ENCODE peak calls at places on chromosomes 1 and 21, in four cellular contexts. One of them, this sample, is unnamed.

GRCh38 chr1:99685516-99686180 is 39.7 kb downstream of the PALMD start:
- DNase-seq in uterus: peak; percentile 79
- DNase-seq in testis: peak; percentile 86
- DNase-seq in body of pancreas: peak; percentile 81
- DNase-seq in this sample: peak; percentile 19

GRCh38 chr1:236120725-236121153 is 21.6 kb upstream of the GPR137B start:
- DNase-seq in testis: no peak
- DNase-seq in body of pancreas: no peak
- DNase-seq in uterus: no peak
- DNase-seq in this sample: no peak

GRCh38 chr21:44049606-44050005 is 37.5 kb downstream of the TRAPPC10 start:
- DNase-seq in testis: no peak
- DNase-seq in body of pancreas: no peak
- DNase-seq in uterus: no peak
- DNase-seq in this sample: no peak

GRCh38 chr1:201748331-201748730 is 80.6 kb upstream of the IPO9 start:
- DNase-seq in body of pancreas: no peak
- DNase-seq in uterus: no peak
- DNase-seq in testis: no peak
- DNase-seq in this sample: peak; percentile 77

GRCh38 chr1:113677250-113678158 is 81.8 kb downstream of the PHTF1 start:
- DNase-seq in testis: no peak
- DNase-seq in uterus: no peak
- DNase-seq in body of pancreas: peak; percentile 39
- DNase-seq in this sample: no peak

GRCh38 chr1:203074610-203075009 is 11.2 kb downstream of the MYOG start:
- DNase-seq in body of pancreas: no peak
- DNase-seq in uterus: no peak
- DNase-seq in testis: no peak
- DNase-seq in this sample: no peak

GRCh38 chr1:84737572-84737971 is 47.3 kb upstream of the SSX2IP start:
- DNase-seq in testis: no peak
- DNase-seq in body of pancreas: no peak
- DNase-seq in uterus: peak; percentile 27
- DNase-seq in this sample: no peak

GRCh38 chr1:206478746-206479145 is 8.5 kb downstream of the IKBKE start:
- DNase-seq in testis: no peak
- DNase-seq in body of pancreas: no peak
- DNase-seq in uterus: no peak
- DNase-seq in this sample: no peak

GRCh38 chr1:101235696-101236545 is 898 bp upstream of the S1PR1 start:
- DNase-seq in uterus: peak; percentile 38
- DNase-seq in body of pancreas: peak; percentile 41
- DNase-seq in testis: peak; percentile 48
- DNase-seq in this sample: no peak

GRCh38 chr1:233304489-233305102 is 9.1 kb upstream of the PCNX2 start:
- DNase-seq in testis: no peak
- DNase-seq in body of pancreas: no peak
- DNase-seq in uterus: no peak
- DNase-seq in this sample: no peak

GRCh38 chr1:53390736-53391135 is 62.9 kb upstream of the LRP8 start:
- DNase-seq in uterus: no peak
- DNase-seq in testis: no peak
- DNase-seq in body of pancreas: no peak
- DNase-seq in this sample: no peak

GRCh38 chr1:90687747-90688146 is 29.4 kb downstream of the BARHL2 start:
- DNase-seq in body of pancreas: no peak
- DNase-seq in uterus: no peak
- DNase-seq in testis: no peak
- DNase-seq in this sample: no peak

GRCh38 chr21:28100366-28100765 is 892.3 kb downstream of the LTN1 start:
- DNase-seq in uterus: no peak
- DNase-seq in body of pancreas: no peak
- DNase-seq in testis: no peak
- DNase-seq in this sample: no peak

GRCh38 chr1:102941364-102941947 is 166.9 kb downstream of the COL11A1 start:
- DNase-seq in testis: no peak
- DNase-seq in uterus: no peak
- DNase-seq in body of pancreas: no peak
- DNase-seq in this sample: no peak

GRCh38 chr1:220970311-220970710 is 91.1 kb downstream of the HLX start:
- DNase-seq in uterus: no peak
- DNase-seq in testis: no peak
- DNase-seq in body of pancreas: no peak
- DNase-seq in this sample: no peak

GRCh38 chr1:236997361-236997760 is 6.9 kb downstream of the MT1HL1 start:
- DNase-seq in uterus: no peak
- DNase-seq in testis: no peak
- DNase-seq in body of pancreas: no peak
- DNase-seq in this sample: no peak

GRCh38 chr1:31483012-31483946 is 70.3 kb downstream of the SERINC2 start:
- DNase-seq in testis: peak; percentile 34
- DNase-seq in body of pancreas: peak; percentile 75
- DNase-seq in uterus: peak; percentile 51
- DNase-seq in this sample: no peak

GRCh38 chr1:66412689-66413088 is 121.3 kb upstream of the SGIP1 start:
- DNase-seq in body of pancreas: no peak
- DNase-seq in uterus: no peak
- DNase-seq in testis: no peak
- DNase-seq in this sample: no peak

GRCh38 chr1:58862728-58863385 is 79.0 kb upstream of the JUN start:
- DNase-seq in testis: no peak
- DNase-seq in body of pancreas: no peak
- DNase-seq in uterus: no peak
- DNase-seq in this sample: no peak

GRCh38 chr1:93703649-93704048 is 22.0 kb upstream of the BCAR3 start:
- DNase-seq in testis: no peak
- DNase-seq in uterus: no peak
- DNase-seq in body of pancreas: no peak
- DNase-seq in this sample: no peak

GRCh38 chr1:70706381-70707173 is 295.5 kb downstream of the CTH start:
- DNase-seq in body of pancreas: peak; percentile 14
- DNase-seq in uterus: peak; percentile 21
- DNase-seq in testis: peak; percentile 63
- DNase-seq in this sample: no peak

GRCh38 chr1:116878804-116879477 is 30.8 kb upstream of the PTGFRN start:
- DNase-seq in uterus: peak; percentile 65
- DNase-seq in testis: peak; percentile 16
- DNase-seq in body of pancreas: peak; percentile 34
- DNase-seq in this sample: no peak

GRCh38 chr1:96416111-96416595 is 305.4 kb upstream of the PTBP2 start:
- DNase-seq in testis: no peak
- DNase-seq in uterus: peak; percentile 16
- DNase-seq in body of pancreas: no peak
- DNase-seq in this sample: peak; percentile 26

GRCh38 chr1:199279872-199280649 is 641.2 kb downstream of the PTPRC start:
- DNase-seq in uterus: no peak
- DNase-seq in body of pancreas: no peak
- DNase-seq in testis: no peak
- DNase-seq in this sample: no peak

GRCh38 chr1:5448486-5448885 is 543.7 kb downstream of the NPHP4 start:
- DNase-seq in uterus: no peak
- DNase-seq in body of pancreas: no peak
- DNase-seq in testis: no peak
- DNase-seq in this sample: no peak

GRCh38 chr1:107538502-107538901 is 397.7 kb downstream of the NTNG1 start:
- DNase-seq in body of pancreas: no peak
- DNase-seq in testis: no peak
- DNase-seq in uterus: no peak
- DNase-seq in this sample: no peak

GRCh38 chr1:207306603-207307002 is 14.9 kb upstream of the CD55 start:
- DNase-seq in body of pancreas: no peak
- DNase-seq in uterus: no peak
- DNase-seq in testis: no peak
- DNase-seq in this sample: no peak

GRCh38 chr1:246104927-246105326 is 402.2 kb downstream of the SMYD3 start:
- DNase-seq in uterus: no peak
- DNase-seq in testis: no peak
- DNase-seq in body of pancreas: no peak
- DNase-seq in this sample: no peak

GRCh38 chr1:84996846-84997666 is at the start of gene MCOLN2:
- DNase-seq in uterus: no peak
- DNase-seq in body of pancreas: peak; percentile 63
- DNase-seq in testis: peak; percentile 55
- DNase-seq in this sample: peak; percentile 60

GRCh38 chr1:114347431-114348209 is 163.4 kb downstream of the TRIM33 start:
- DNase-seq in testis: no peak
- DNase-seq in uterus: no peak
- DNase-seq in body of pancreas: no peak
- DNase-seq in this sample: no peak

GRCh38 chr1:206550446-206550845 is 43.1 kb downstream of the RASSF5 start:
- DNase-seq in testis: no peak
- DNase-seq in uterus: no peak
- DNase-seq in body of pancreas: no peak
- DNase-seq in this sample: no peak

GRCh38 chr1:19251305-19252196 is at the start of the genes EMC1 and MRTO4:
- DNase-seq in body of pancreas: peak; percentile 93
- DNase-seq in uterus: peak; percentile 70
- DNase-seq in testis: peak; percentile 92
- DNase-seq in this sample: peak; percentile 72
- TF ChIP-seq POLR2A in body of pancreas: peak; percentile 31
- TF ChIP-seq POLR2A in uterus: peak; percentile 57
- TF ChIP-seq POLR2A in testis: no peak
- TF ChIP-seq POLR2A in this sample: peak; percentile 58

DNA sequence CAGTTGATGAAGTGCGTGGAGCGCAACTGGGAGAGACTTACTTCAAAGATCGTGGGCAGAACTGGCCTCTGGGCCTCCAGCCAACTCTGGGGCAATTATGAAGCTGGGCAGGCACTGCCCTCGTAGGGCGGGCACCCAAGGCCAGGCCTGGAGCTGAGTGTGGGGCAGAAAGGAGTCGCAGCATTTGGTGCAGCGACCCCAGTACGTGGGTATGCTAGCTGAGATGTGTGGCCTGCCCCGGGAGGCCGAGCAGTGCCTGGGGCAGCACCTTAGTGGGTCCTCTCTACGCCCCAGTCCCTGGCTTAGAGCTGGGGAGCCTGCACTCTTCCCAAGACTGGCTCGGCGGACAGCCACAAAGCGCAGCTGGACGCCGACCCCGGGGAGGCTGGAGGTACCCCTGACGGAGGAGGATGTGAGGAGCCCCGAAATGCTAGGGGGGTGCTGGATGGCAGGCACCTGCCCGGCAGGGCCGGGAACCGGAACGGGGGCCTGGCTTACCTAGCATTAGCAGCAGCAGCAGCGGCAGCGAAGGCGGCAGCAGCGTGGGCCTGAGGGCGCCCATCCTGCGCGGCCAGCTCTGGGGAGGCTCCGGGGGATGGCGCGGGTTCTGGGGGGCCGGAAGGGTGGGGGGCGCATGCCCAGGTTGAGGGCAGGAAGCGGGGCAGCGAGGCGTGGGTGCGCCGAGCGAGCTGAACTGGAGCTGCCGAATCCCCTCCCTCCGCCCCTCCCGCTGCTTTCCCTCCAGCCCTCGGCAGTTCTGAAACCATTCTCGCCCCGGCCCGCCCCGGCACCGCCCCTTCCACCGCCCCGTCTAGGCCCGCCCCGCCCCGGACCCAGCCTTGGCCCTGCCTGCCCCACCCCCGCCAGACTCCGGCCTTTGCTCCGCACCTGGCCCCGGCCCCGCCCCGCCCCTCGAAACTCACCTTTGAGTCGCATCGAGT is at the start of gene IGSF8:
- DNase-seq in testis: peak; percentile 90
- DNase-seq in body of pancreas: peak; percentile 82
- DNase-seq in uterus: peak; percentile 92
- DNase-seq in this sample: peak; percentile 94
- TF ChIP-seq POLR2A in testis: no peak
- TF ChIP-seq POLR2A in body of pancreas: peak; percentile 42
- TF ChIP-seq POLR2A in uterus: peak; percentile 56
- TF ChIP-seq POLR2A in this sample: peak; percentile 42

GRCh38 chr1:40422630-40423263 is 27.5 kb upstream of the ZFP69B start:
- DNase-seq in testis: no peak
- DNase-seq in body of pancreas: no peak
- DNase-seq in uterus: no peak
- DNase-seq in this sample: no peak

GRCh38 chr1:40421694-40422384 is 28.4 kb upstream of the ZFP69B start:
- DNase-seq in uterus: peak; percentile 18
- DNase-seq in testis: peak; percentile 49
- DNase-seq in body of pancreas: no peak
- DNase-seq in this sample: no peak

GRCh38 chr1:40421348-40421693 is 29.0 kb upstream of the ZFP69B start:
- DNase-seq in testis: peak; percentile 21
- DNase-seq in uterus: no peak
- DNase-seq in body of pancreas: no peak
- DNase-seq in this sample: no peak

GRCh38 chr1:40423264-40423642 is 27.0 kb upstream of the ZFP69B start:
- DNase-seq in testis: no peak
- DNase-seq in uterus: no peak
- DNase-seq in body of pancreas: no peak
- DNase-seq in this sample: no peak

DNA sequence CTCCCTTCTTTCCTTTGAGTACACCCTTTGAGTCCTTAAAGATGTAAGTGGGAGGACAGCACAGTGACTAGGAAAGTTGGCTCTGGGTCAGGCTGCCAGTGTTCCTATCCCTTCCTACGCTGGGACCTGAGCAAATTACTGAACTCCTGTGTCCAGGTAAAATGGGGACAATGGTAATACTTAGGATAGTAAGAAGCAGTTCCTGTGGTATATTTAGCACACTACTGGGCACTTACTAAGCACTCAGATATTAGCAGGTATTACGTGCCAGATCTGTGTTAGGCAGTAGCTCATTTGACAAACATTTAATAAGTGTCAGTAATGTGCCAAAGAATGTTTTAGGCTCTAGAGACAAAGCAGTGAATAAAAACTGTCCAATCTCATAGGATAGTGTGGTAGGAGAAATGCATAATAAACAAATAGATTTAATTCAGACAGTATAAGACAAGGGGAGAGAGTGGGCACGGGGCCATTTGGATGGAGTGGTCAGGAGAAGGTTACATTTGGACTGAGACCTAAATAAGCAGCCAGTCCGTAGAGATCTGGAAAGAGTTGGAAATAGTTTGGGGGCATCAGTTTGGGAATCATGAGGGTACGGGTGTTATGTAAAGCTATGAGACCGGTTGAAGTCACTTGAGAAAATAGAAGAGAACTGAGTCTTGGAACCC is 26.2 kb upstream of the ZFP69B start:
- DNase-seq in testis: no peak
- DNase-seq in uterus: no peak
- DNase-seq in body of pancreas: no peak
- DNase-seq in this sample: no peak
- TF ChIP-seq POLR2A in testis: no peak
- TF ChIP-seq POLR2A in uterus: no peak
- TF ChIP-seq POLR2A in body of pancreas: no peak
- TF ChIP-seq POLR2A in this sample: no peak

GRCh38 chr1:153956997-153957715 is 1.3 kb downstream of the CRTC2 start:
- DNase-seq in testis: no peak
- DNase-seq in uterus: no peak
- DNase-seq in body of pancreas: no peak
- DNase-seq in this sample: no peak

GRCh38 chr1:153958961-153959260 is 499 bp upstream of the CRTC2 start:
- DNase-seq in testis: peak; percentile 33
- DNase-seq in body of pancreas: peak; percentile 26
- DNase-seq in uterus: no peak
- DNase-seq in this sample: no peak

GRCh38 chr1:153959454-153959853 is 1.0 kb upstream of the CRTC2 start:
- DNase-seq in body of pancreas: no peak
- DNase-seq in uterus: no peak
- DNase-seq in testis: no peak
- DNase-seq in this sample: no peak

GRCh38 chr1:153957744-153958110 is 685 bp downstream of the CRTC2 start:
- DNase-seq in uterus: no peak
- DNase-seq in testis: peak; percentile 28
- DNase-seq in body of pancreas: no peak
- DNase-seq in this sample: no peak

GRCh38 chr1:153958111-153958960 is at the start of gene CRTC2:
- DNase-seq in testis: peak; percentile 100
- DNase-seq in uterus: peak; percentile 99
- DNase-seq in body of pancreas: peak; percentile 99
- DNase-seq in this sample: peak; percentile 93
- TF ChIP-seq POLR2A in testis: no peak
- TF ChIP-seq POLR2A in uterus: peak; percentile 74
- TF ChIP-seq POLR2A in body of pancreas: peak; percentile 29
- TF ChIP-seq POLR2A in this sample: peak; percentile 45